ENCODE peak calls at places on chromosomes 4 and X, in six cellular contexts. L is WERI-Rb-1, M is Peyer's patch, U is Panc1, Z is tibial artery, W is colonic mucosa. N is an unnamed sample. For H3K9me3, the result is how much of the 10 kb centered on the place peaks cover.

GRCh38 chrX:38973327-38973726 is 172.1 kb downstream of the MID1IP1 start:
- DNase-seq in L (no peak), M (no peak), U (no peak), Z (no peak), W (no peak), N (no peak)

GRCh38 chr4:151716324-151716723 is 44.5 kb downstream of the GATB start:
- DNase-seq in L (no peak), M (no peak), U (no peak), Z (no peak), W (no peak), N (no peak)

GRCh38 chr4:7108660-7109059 is 40.8 kb upstream of the GRPEL1 start:
- DNase-seq in L (no peak), M (no peak), U (no peak), Z (no peak), W (no peak), N (no peak)

GRCh38 chrX:152865232-152865920 is 32.5 kb upstream of the ZNF185 start:
- DNase-seq in L (no peak), M (no peak), U (no peak), Z (peak), W (no peak), N (no peak)

GRCh38 chrX:70452143-70452733 is 7.6 kb downstream of the DLG3 start:
- DNase-seq in L (peak), M (peak), U (no peak), Z (peak), W (peak), N (peak)

GRCh38 chr4:57119054-57119651 is 9.0 kb upstream of the IGFBP7 start:
- DNase-seq in L (no peak), M (peak), U (no peak), Z (peak), W (peak), N (peak)

GRCh38 chrX:16807976-16808542 is 21.8 kb downstream of the TXLNG start:
- DNase-seq in L (no peak), M (peak), U (no peak), Z (no peak), W (peak), N (no peak)

GRCh38 chr4:74235135-74235534 is 73.1 kb upstream of the EPGN start:
- DNase-seq in L (no peak), M (no peak), U (no peak), Z (no peak), W (no peak), N (no peak)

GRCh38 chr4:80201326-80202151 is 4.2 kb downstream of the PRDM8 start:
- DNase-seq in L (no peak), M (peak), U (no peak), Z (peak), W (no peak), N (no peak)

GRCh38 chr4:161577604-161578301 is 586.0 kb downstream of the FSTL5 start:
- DNase-seq in L (no peak), M (no peak), U (no peak), Z (no peak), W (no peak), N (no peak)

GRCh38 chr4:106063009-106063408 is 167.7 kb downstream of the NPNT start:
- DNase-seq in L (no peak), M (no peak), U (no peak), Z (no peak), W (no peak), N (no peak)

GRCh38 chrX:7390446-7390845 is 242.5 kb upstream of the PUDP start:
- DNase-seq in L (no peak), M (no peak), U (no peak), Z (no peak), W (no peak), N (no peak)

GRCh38 chr4:123939621-123940020 is 543.0 kb downstream of the SPRY1 start:
- DNase-seq in L (no peak), M (no peak), U (peak), Z (no peak), W (no peak), N (no peak)

GRCh38 chr4:175017751-175018150 is 99.6 kb downstream of the ADAM29 start:
- DNase-seq in L (no peak), M (no peak), U (no peak), Z (no peak), W (no peak), N (no peak)
- H3K9me3 ChIP-seq in L (under half), M (under half), U (under half), Z (under half), W (under half), N (under half)

DNA sequence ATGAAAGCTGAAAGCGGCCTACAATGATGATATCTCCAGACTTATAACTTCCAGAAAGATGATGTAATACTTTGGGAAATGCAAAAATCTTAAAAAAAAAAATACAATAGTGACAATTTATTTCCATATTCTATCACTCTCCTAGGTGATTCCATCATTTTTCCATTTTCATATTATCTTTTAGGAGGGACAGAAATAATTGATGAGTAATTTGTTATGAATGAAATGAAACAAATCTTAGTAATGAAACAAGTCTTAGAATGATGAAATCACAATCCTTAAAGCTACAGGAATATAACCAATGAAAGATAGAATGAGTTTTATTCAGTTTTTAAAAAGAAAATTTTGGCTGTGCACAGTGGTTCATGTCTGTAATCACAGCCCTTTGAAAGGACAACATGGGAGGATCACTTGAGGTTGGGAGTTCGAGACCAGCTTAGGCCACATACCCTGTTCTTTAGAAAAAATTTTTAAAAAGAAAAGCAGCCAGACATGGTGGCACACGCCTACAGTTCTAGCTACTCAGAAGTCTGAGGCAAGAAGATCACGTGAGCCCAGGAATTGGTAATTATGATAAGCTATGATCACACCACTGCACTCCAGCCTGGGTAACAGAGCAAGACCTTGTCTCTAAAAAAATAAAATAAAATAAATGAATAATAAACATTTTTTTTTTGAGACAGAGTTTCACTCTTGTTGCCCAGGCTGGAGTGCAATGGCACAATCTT is 21.7 kb downstream of the CLOCK start:
- DNase-seq in L (no peak), M (no peak), U (no peak), Z (no peak), W (no peak), N (no peak)
- H3K27ac ChIP-seq in L (no peak), M (no peak), U (no peak), Z (no peak), W (no peak), N (no peak)

DNA sequence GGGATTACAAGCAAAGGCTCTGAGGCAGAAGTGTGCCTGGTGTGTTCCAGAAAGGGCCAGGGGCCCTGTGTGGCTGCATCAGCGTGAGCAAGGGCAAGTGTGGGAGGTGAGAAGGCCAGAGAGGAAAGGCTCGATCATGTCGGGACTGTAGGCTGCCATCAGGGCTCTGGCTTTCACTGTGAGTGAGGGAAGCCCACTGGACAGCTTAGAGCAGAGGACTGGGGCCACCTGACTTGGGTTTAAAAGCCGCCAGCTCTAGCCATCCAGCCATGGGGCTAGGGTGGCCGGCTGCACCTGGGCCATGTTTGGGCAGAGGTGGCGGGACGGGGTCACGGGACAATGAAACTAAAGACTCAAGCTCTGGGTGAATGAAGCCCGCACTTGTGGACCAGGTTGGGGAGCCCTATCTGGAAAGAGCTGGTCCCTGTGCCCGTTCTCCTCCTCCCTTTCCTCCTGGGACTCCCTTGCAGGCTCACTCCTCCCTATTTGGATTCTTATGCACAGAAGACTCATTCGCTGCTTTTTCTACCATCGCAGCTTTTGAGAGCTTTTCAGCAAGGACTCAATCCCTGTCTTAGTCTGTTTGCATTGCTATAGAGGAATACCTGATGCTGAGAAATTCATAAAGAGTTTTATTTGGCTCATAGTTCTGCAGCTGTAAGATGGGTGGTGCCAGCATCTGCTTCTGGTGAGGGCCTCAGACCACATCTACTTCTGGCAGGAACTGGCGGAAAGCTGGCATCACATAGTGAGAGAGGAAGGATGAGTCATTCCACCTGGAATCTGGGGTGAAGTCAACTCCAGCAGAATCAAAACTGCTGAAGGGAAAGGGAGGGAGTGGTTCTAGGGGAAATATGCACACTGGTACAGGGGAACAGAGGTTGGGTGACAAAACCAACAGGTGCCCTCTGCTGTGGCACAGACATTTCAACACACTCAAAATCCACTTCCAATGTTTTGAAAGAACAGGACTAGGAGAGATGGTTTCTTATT is 15.3 kb downstream of the CTAG1B start:
- DNase-seq in L (peak), M (no peak), U (peak), Z (peak), W (no peak), N (no peak)
- H3K9me3 ChIP-seq in L (under half), M (under half), U (under half), Z (under half), W (under half), N (under half)

DNA sequence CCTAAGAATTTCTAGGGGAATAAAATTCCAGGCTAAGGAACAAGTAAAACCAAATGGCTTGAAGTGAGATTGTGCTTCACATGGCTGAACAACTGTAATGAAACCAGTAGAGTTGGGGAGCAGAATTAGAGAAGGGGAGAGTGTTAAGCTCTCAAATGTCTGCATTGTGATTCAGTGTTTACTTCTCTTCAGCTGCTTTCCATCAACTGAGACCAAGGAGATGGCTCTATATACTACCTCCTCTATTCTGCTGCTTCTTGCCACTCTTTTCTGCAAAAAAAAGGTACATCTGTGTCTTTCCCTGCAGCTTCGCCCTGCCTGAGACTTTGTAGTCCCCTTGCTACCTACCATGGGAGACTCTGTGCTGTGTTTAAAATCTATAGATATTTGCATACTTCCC is 73.5 kb downstream of the WDFY3 start:
- DNase-seq in L (no peak), M (no peak), U (no peak), Z (no peak), W (no peak), N (no peak)
- H3K27ac ChIP-seq in L (no peak), M (no peak), U (no peak), Z (no peak), W (no peak), N (no peak)

GRCh38 chr4:26878729-26879415 is 18.2 kb downstream of the STIM2 start:
- DNase-seq in L (no peak), M (no peak), U (no peak), Z (no peak), W (no peak), N (no peak)

GRCh38 chr4:26874110-26874509 is 13.5 kb downstream of the STIM2 start:
- DNase-seq in L (no peak), M (no peak), U (no peak), Z (no peak), W (no peak), N (no peak)

GRCh38 chr4:26877417-26877816 is 16.8 kb downstream of the STIM2 start:
- DNase-seq in L (no peak), M (no peak), U (no peak), Z (no peak), W (no peak), N (no peak)

GRCh38 chr4:26879805-26880204 is 19.2 kb downstream of the STIM2 start:
- DNase-seq in L (no peak), M (no peak), U (no peak), Z (no peak), W (no peak), N (no peak)

DNA sequence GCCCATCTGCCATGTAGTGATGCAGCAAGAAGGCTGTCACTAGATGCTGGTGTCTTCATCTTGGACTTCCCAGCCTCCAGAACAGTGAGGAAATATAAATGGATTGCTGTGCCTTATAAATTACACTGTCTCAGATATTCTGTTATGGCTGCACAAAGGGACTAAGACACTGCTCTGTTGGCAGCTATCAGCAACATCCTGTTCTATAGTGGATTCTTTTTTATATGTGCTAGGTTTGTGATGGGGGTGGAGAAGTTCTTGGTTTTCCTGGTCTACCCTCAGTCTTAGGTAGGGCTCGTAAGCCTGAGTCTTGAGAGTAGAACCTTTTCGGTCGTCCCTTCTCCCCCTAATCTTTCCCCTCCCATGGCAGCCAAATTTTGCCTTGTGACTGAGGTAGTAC is 17.3 kb downstream of the STIM2 start:
- DNase-seq in L (no peak), M (no peak), U (no peak), Z (no peak), W (no peak), N (no peak)
- H3K9me3 ChIP-seq in L (under half), M (under half), U (under half), Z (under half), W (under half), N (under half)

N was measured in SJSA1.